ENCODE peak calls at places on chromosomes 11 and 22, in seven cellular contexts. Q is PC-3, F is uterus, U is mammary epithelial cell, G is thyroid gland, M is HFF-Myc, T is upper lobe of right lung. W is an unnamed sample.

GRCh38 chr22:22884888-22885840 is 2.5 kb upstream of the IGLL5 start:
- DNase-seq in Q (no peak), F (no peak), U (no peak), G (no peak), M (no peak), T (no peak), W (no peak)

GRCh38 chr11:62542750-62543567 is 3.6 kb downstream of the AHNAK start:
- DNase-seq in Q (peak), F (peak), U (peak), G (peak), M (peak), T (peak), W (peak)

GRCh38 chr22:46149998-46150549 is at the start of gene PPARA:
- DNase-seq in Q (peak), F (peak), U (peak), G (peak), M (no peak), T (peak), W (peak)

GRCh38 chr22:44795701-44796630 is 43.6 kb downstream of the ARHGAP8 start:
- DNase-seq in Q (no peak), F (no peak), U (no peak), G (no peak), M (no peak), T (no peak), W (no peak)

GRCh38 chr11:85619497-85619896 is 7.6 kb downstream of the DLG2 start:
- DNase-seq in Q (no peak), F (no peak), U (peak), G (peak), M (no peak), T (peak), W (no peak)

GRCh38 chr11:123702137-123702536 is 39.3 kb downstream of the ZNF202 start:
- DNase-seq in Q (no peak), F (no peak), U (no peak), G (peak), M (no peak), T (no peak), W (no peak)

GRCh38 chr22:25930710-25931353 is 188.8 kb downstream of the MYO18B start:
- DNase-seq in Q (no peak), F (no peak), U (no peak), G (no peak), M (no peak), T (no peak), W (no peak)

GRCh38 chr11:62547691-62548281 is 1.2 kb upstream of the AHNAK start:
- DNase-seq in Q (peak), F (peak), U (peak), G (peak), M (no peak), T (no peak), W (peak)

GRCh38 chr11:1460994-1461805 is 25.4 kb downstream of the MOB2 start:
- DNase-seq in Q (no peak), F (peak), U (no peak), G (peak), M (no peak), T (no peak), W (peak)

GRCh38 chr22:25651332-25651731 is 86.9 kb downstream of the GRK3 start:
- DNase-seq in Q (no peak), F (no peak), U (no peak), G (no peak), M (no peak), T (no peak), W (no peak)

GRCh38 chr11:4190098-4190497 is 95.5 kb downstream of the RRM1 start:
- DNase-seq in Q (no peak), F (no peak), U (no peak), G (no peak), M (no peak), T (no peak), W (no peak)

GRCh38 chr11:78379039-78379670 is 38.5 kb downstream of the GAB2 start:
- DNase-seq in Q (no peak), F (no peak), U (no peak), G (no peak), M (no peak), T (no peak), W (no peak)

GRCh38 chr11:82871646-82872045 is 28.6 kb downstream of the PRCP start:
- DNase-seq in Q (no peak), F (no peak), U (no peak), G (no peak), M (peak), T (no peak), W (no peak)

GRCh38 chr11:62253999-62254542 is 12.0 kb downstream of the SCGB1D2 start:
- DNase-seq in Q (no peak), F (no peak), U (no peak), G (no peak), M (no peak), T (no peak), W (no peak)

GRCh38 chr11:112321521-112322172 is 61.0 kb upstream of the PLET1 start:
- DNase-seq in Q (peak), F (no peak), U (peak), G (peak), M (peak), T (peak), W (no peak)

GRCh38 chr11:45273509-45273908 is 12.6 kb downstream of the SYT13 start:
- DNase-seq in Q (no peak), F (no peak), U (no peak), G (no peak), M (no peak), T (no peak), W (no peak)

DNA sequence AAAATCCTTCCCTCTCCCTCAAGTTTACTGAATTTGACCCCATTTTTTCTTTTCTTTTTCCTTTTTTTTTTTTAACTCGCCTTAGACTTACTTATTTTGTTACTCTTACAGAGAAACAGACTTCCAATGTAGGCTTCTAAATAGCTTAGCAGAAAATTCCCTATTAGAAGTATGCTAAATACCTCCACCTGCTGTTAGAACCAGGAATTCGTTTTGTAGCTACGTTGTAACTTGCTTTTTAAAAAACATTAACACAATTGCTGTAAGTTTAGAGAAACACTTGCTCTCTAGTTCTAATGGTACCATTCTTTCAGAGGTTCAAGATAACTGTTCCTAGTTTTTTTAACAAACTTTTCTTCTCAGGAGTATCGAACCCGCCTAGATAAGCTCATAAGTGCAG is 324.2 kb downstream of the DCDC1 start:
- DNase-seq in Q (peak), F (no peak), U (no peak), G (no peak), M (no peak), T (no peak), W (no peak)
- TF ChIP-seq CTCF in Q (peak), F (no peak), U (peak), G (no peak), M (no peak), T (no peak), W (no peak)

GRCh38 chr11:8786933-8787332 is 104.3 kb downstream of the RPL27A start:
- DNase-seq in Q (no peak), F (no peak), U (peak), G (no peak), M (no peak), T (no peak), W (no peak)
- TF ChIP-seq CTCF in Q (no peak), F (no peak), U (peak), G (no peak), M (no peak), T (peak), W (peak)

GRCh38 chr11:103659138-103659734 is 377.2 kb upstream of the DDI1 start:
- DNase-seq in Q (peak), F (no peak), U (peak), G (no peak), M (no peak), T (no peak), W (no peak)
- TF ChIP-seq CTCF in Q (peak), F (no peak), U (peak), G (no peak), M (peak), T (no peak), W (no peak)

DNA sequence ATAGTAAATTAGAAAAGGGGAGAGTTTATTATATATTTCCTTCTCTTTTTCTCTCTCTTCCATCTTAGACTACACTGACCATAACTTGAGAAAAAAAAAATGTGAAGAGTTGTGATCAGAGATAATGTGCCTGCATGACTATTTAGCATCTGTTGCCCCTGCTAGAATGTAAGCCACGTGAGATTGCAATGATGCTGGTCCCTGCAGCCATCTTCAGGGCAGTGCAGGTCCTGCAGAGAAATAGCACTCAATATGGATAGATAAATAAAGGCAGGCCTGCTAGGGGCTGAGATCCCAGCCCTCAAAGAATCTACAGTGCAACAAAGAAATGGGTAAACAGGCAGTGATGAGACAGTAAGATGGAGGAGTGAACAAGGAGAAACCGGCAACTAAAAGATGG is 7.8 kb upstream of the DKK3 start:
- DNase-seq in Q (no peak), F (no peak), U (no peak), G (no peak), M (no peak), T (no peak), W (no peak)
- TF ChIP-seq CTCF in Q (peak), F (no peak), U (peak), G (no peak), M (peak), T (no peak), W (no peak)